ENCODE peak calls at places on chromosomes 12 and 14, in eight cellular contexts. One of them, this sample, is unnamed.

GRCh38 chr12:27818421-27818918 is 38.4 kb upstream of the MANSC4 start:
- DNase-seq in sigmoid colon: peak; percentile 83
- DNase-seq in lung: no peak
- DNase-seq in A549: no peak
- DNase-seq in CD8-positive, alpha-beta T cell: no peak
- DNase-seq in heart left ventricle: no peak
- DNase-seq in SK-N-SH: peak; percentile 22
- DNase-seq in IMR-90: peak; percentile 36
- DNase-seq in this sample: no peak

GRCh38 chr12:12705833-12706520 is 10.0 kb upstream of the GPR19 start:
- DNase-seq in sigmoid colon: no peak
- DNase-seq in lung: no peak
- DNase-seq in A549: no peak
- DNase-seq in CD8-positive, alpha-beta T cell: peak; percentile 82
- DNase-seq in heart left ventricle: peak; percentile 71
- DNase-seq in SK-N-SH: no peak
- DNase-seq in IMR-90: no peak
- DNase-seq in this sample: no peak

GRCh38 chr12:108257610-108258106 is 81.5 kb downstream of the CMKLR1 start:
- DNase-seq in sigmoid colon: no peak
- DNase-seq in lung: no peak
- DNase-seq in A549: no peak
- DNase-seq in CD8-positive, alpha-beta T cell: no peak
- DNase-seq in heart left ventricle: no peak
- DNase-seq in SK-N-SH: no peak
- DNase-seq in IMR-90: no peak
- DNase-seq in this sample: no peak

GRCh38 chr12:42589465-42590323 is at the start of gene PRICKLE1:
- DNase-seq in sigmoid colon: peak; percentile 67
- DNase-seq in lung: no peak
- DNase-seq in A549: peak; percentile 24
- DNase-seq in CD8-positive, alpha-beta T cell: no peak
- DNase-seq in heart left ventricle: peak; percentile 73
- DNase-seq in SK-N-SH: peak; percentile 90
- DNase-seq in IMR-90: peak; percentile 60
- DNase-seq in this sample: peak; percentile 72

GRCh38 chr14:61184117-61184516 is 97.0 kb downstream of the TMEM30B start:
- DNase-seq in sigmoid colon: no peak
- DNase-seq in lung: no peak
- DNase-seq in A549: no peak
- DNase-seq in CD8-positive, alpha-beta T cell: no peak
- DNase-seq in heart left ventricle: no peak
- DNase-seq in SK-N-SH: no peak
- DNase-seq in IMR-90: peak; percentile 92
- DNase-seq in this sample: no peak

GRCh38 chr14:90159688-90160087 is 96.7 kb upstream of the PSMC1 start:
- DNase-seq in sigmoid colon: no peak
- DNase-seq in lung: no peak
- DNase-seq in A549: no peak
- DNase-seq in CD8-positive, alpha-beta T cell: no peak
- DNase-seq in heart left ventricle: no peak
- DNase-seq in SK-N-SH: peak; percentile 39
- DNase-seq in IMR-90: no peak
- DNase-seq in this sample: no peak

GRCh38 chr12:132837693-132838463 is 9.2 kb upstream of the GOLGA3 start:
- DNase-seq in sigmoid colon: peak; percentile 78
- DNase-seq in lung: no peak
- DNase-seq in A549: no peak
- DNase-seq in CD8-positive, alpha-beta T cell: no peak
- DNase-seq in heart left ventricle: no peak
- DNase-seq in SK-N-SH: peak; percentile 32
- DNase-seq in IMR-90: no peak
- DNase-seq in this sample: no peak

GRCh38 chr12:11860026-11860425 is 210.6 kb downstream of the ETV6 start:
- DNase-seq in sigmoid colon: no peak
- DNase-seq in lung: no peak
- DNase-seq in A549: no peak
- DNase-seq in CD8-positive, alpha-beta T cell: no peak
- DNase-seq in heart left ventricle: no peak
- DNase-seq in SK-N-SH: no peak
- DNase-seq in IMR-90: no peak
- DNase-seq in this sample: no peak

GRCh38 chr14:86035882-86036281 is 505.9 kb downstream of the FLRT2 start:
- DNase-seq in sigmoid colon: no peak
- DNase-seq in lung: no peak
- DNase-seq in A549: no peak
- DNase-seq in CD8-positive, alpha-beta T cell: no peak
- DNase-seq in heart left ventricle: no peak
- DNase-seq in SK-N-SH: peak; percentile 19
- DNase-seq in IMR-90: no peak
- DNase-seq in this sample: no peak

GRCh38 chr14:59398841-59399240 is 66.3 kb downstream of the GPR135 start:
- DNase-seq in sigmoid colon: no peak
- DNase-seq in lung: no peak
- DNase-seq in A549: no peak
- DNase-seq in CD8-positive, alpha-beta T cell: no peak
- DNase-seq in heart left ventricle: no peak
- DNase-seq in SK-N-SH: no peak
- DNase-seq in IMR-90: no peak
- DNase-seq in this sample: no peak

GRCh38 chr12:93061414-93062099 is 132.5 kb upstream of the EEA1 start:
- DNase-seq in sigmoid colon: peak; percentile 77
- DNase-seq in lung: no peak
- DNase-seq in A549: no peak
- DNase-seq in CD8-positive, alpha-beta T cell: no peak
- DNase-seq in heart left ventricle: peak; percentile 75
- DNase-seq in SK-N-SH: no peak
- DNase-seq in IMR-90: no peak
- DNase-seq in this sample: peak; percentile 63

GRCh38 chr12:25362646-25363045 is 111.9 kb upstream of the KRAS start:
- DNase-seq in sigmoid colon: no peak
- DNase-seq in lung: no peak
- DNase-seq in A549: no peak
- DNase-seq in CD8-positive, alpha-beta T cell: no peak
- DNase-seq in heart left ventricle: no peak
- DNase-seq in SK-N-SH: no peak
- DNase-seq in IMR-90: no peak
- DNase-seq in this sample: no peak

DNA sequence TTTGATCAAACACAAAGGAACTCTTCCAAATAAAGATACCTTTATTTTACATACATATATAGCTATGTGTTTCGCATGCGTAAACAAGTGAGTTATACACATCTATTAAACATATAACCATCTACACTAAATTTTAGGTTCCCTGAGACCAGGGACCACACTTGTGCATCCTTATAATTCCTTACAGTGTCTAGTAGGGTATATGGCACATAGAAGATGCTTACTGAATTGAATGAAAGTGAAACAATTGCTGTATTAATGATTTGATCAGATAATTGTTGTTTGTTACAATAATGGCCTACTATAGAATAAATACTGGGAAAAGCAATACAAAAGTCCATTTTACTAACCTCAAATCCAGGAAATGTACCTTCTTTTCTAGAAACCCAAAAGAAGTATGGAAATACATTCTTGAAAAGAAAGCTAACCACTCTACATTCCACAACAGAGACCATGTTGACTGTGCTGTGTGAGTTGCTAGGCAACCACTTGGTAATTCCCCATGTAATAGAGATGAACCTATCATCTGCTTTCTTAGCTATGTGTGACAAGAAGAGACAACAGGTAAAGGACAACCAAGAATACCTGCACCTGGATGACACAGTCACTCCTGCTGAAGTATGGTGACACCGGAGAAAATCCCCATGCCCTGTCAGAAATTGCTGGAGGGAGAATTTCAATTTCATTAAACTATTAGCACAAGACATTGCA is 11.9 kb upstream of the CIPC start:
- DNase-seq in sigmoid colon: no peak
- DNase-seq in lung: no peak
- DNase-seq in A549: no peak
- DNase-seq in CD8-positive, alpha-beta T cell: no peak
- DNase-seq in heart left ventricle: no peak
- DNase-seq in SK-N-SH: no peak
- DNase-seq in IMR-90: peak; percentile 54
- DNase-seq in this sample: peak; percentile 7
- H3K27ac ChIP-seq in sigmoid colon: no peak overlapping the region
- H3K27ac ChIP-seq in lung: no peak overlapping the region
- H3K27ac ChIP-seq in A549: no peak overlapping the region
- H3K27ac ChIP-seq in CD8-positive, alpha-beta T cell: no peak overlapping the region
- H3K27ac ChIP-seq in heart left ventricle: no peak overlapping the region
- H3K27ac ChIP-seq in SK-N-SH: no peak overlapping the region
- H3K27ac ChIP-seq in IMR-90: no peak overlapping the region
- H3K27ac ChIP-seq in this sample: no peak overlapping the region

GRCh38 chr12:76757694-76758093 is 6.2 kb upstream of the ZDHHC17 start:
- DNase-seq in sigmoid colon: no peak
- DNase-seq in lung: no peak
- DNase-seq in A549: no peak
- DNase-seq in CD8-positive, alpha-beta T cell: no peak
- DNase-seq in heart left ventricle: no peak
- DNase-seq in SK-N-SH: no peak
- DNase-seq in IMR-90: peak; percentile 40
- DNase-seq in this sample: no peak
- TF ChIP-seq CTCF in sigmoid colon: no peak
- TF ChIP-seq CTCF in lung: no peak
- TF ChIP-seq CTCF in A549: no peak
- TF ChIP-seq CTCF in CD8-positive, alpha-beta T cell: no peak
- TF ChIP-seq CTCF in heart left ventricle: no peak
- TF ChIP-seq CTCF in SK-N-SH: no peak
- TF ChIP-seq CTCF in IMR-90: no peak
- TF ChIP-seq CTCF in this sample: no peak

GRCh38 chr12:130835011-130835410 is 4.0 kb downstream of the STX2 start:
- DNase-seq in sigmoid colon: no peak
- DNase-seq in lung: no peak
- DNase-seq in A549: no peak
- DNase-seq in CD8-positive, alpha-beta T cell: no peak
- DNase-seq in heart left ventricle: no peak
- DNase-seq in SK-N-SH: no peak
- DNase-seq in IMR-90: no peak
- DNase-seq in this sample: peak; percentile 47

GRCh38 chr12:130838951-130839769 is at the start of gene STX2:
- DNase-seq in sigmoid colon: peak; percentile 93
- DNase-seq in lung: peak; percentile 84
- DNase-seq in A549: peak; percentile 82
- DNase-seq in CD8-positive, alpha-beta T cell: peak; percentile 85
- DNase-seq in heart left ventricle: peak; percentile 95
- DNase-seq in SK-N-SH: peak; percentile 99
- DNase-seq in IMR-90: peak; percentile 74
- DNase-seq in this sample: peak; percentile 92

GRCh38 chr12:130835436-130835835 is 3.6 kb downstream of the STX2 start:
- DNase-seq in sigmoid colon: no peak
- DNase-seq in lung: no peak
- DNase-seq in A549: no peak
- DNase-seq in CD8-positive, alpha-beta T cell: no peak
- DNase-seq in heart left ventricle: no peak
- DNase-seq in SK-N-SH: no peak
- DNase-seq in IMR-90: no peak
- DNase-seq in this sample: no peak

GRCh38 chr12:130839770-130840355 is 813 bp upstream of the STX2 start:
- DNase-seq in sigmoid colon: peak; percentile 41
- DNase-seq in lung: no peak
- DNase-seq in A549: no peak
- DNase-seq in CD8-positive, alpha-beta T cell: no peak
- DNase-seq in heart left ventricle: no peak
- DNase-seq in SK-N-SH: no peak
- DNase-seq in IMR-90: no peak
- DNase-seq in this sample: peak; percentile 40

GRCh38 chr12:130838284-130838950 is 633 bp downstream of the STX2 start:
- DNase-seq in sigmoid colon: no peak
- DNase-seq in lung: peak; percentile 36
- DNase-seq in A549: peak; percentile 25
- DNase-seq in CD8-positive, alpha-beta T cell: no peak
- DNase-seq in heart left ventricle: peak; percentile 78
- DNase-seq in SK-N-SH: no peak
- DNase-seq in IMR-90: no peak
- DNase-seq in this sample: peak; percentile 68
- H3K4me1 ChIP-seq in sigmoid colon: no peaks in the 10 kb centered on the region
- H3K4me1 ChIP-seq in lung: no peaks in the 10 kb centered on the region
- H3K4me1 ChIP-seq in A549: peaks cover 22% of the 10 kb centered on the region
- H3K4me1 ChIP-seq in CD8-positive, alpha-beta T cell: peaks cover 9% of the 10 kb centered on the region
- H3K4me1 ChIP-seq in heart left ventricle: peaks cover 17% of the 10 kb centered on the region
- H3K4me1 ChIP-seq in SK-N-SH: no peaks in the 10 kb centered on the region
- H3K4me1 ChIP-seq in IMR-90: peaks cover 10% of the 10 kb centered on the region
- H3K4me1 ChIP-seq in this sample: peaks cover 5% of the 10 kb centered on the region

GRCh38 chr14:105247026-105247425 is 1.3 kb upstream of the BTBD6 start:
- DNase-seq in sigmoid colon: no peak
- DNase-seq in lung: no peak
- DNase-seq in A549: no peak
- DNase-seq in CD8-positive, alpha-beta T cell: no peak
- DNase-seq in heart left ventricle: no peak
- DNase-seq in SK-N-SH: no peak
- DNase-seq in IMR-90: no peak
- DNase-seq in this sample: no peak

GRCh38 chr14:105248368-105249174 is at the start of gene BTBD6:
- DNase-seq in sigmoid colon: peak; percentile 93
- DNase-seq in lung: peak; percentile 83
- DNase-seq in A549: peak; percentile 85
- DNase-seq in CD8-positive, alpha-beta T cell: peak; percentile 82
- DNase-seq in heart left ventricle: peak; percentile 93
- DNase-seq in SK-N-SH: peak; percentile 99
- DNase-seq in IMR-90: peak; percentile 83
- DNase-seq in this sample: peak; percentile 37

GRCh38 chr14:105250008-105250366 is 1.7 kb downstream of the BTBD6 start:
- DNase-seq in sigmoid colon: no peak
- DNase-seq in lung: no peak
- DNase-seq in A549: no peak
- DNase-seq in CD8-positive, alpha-beta T cell: no peak
- DNase-seq in heart left ventricle: peak; percentile 50
- DNase-seq in SK-N-SH: no peak
- DNase-seq in IMR-90: no peak
- DNase-seq in this sample: no peak

GRCh38 chr14:105249175-105250007 is 1.1 kb downstream of the BTBD6 start:
- DNase-seq in sigmoid colon: no peak
- DNase-seq in lung: no peak
- DNase-seq in A549: no peak
- DNase-seq in CD8-positive, alpha-beta T cell: no peak
- DNase-seq in heart left ventricle: peak; percentile 64
- DNase-seq in SK-N-SH: peak; percentile 68
- DNase-seq in IMR-90: peak; percentile 26
- DNase-seq in this sample: no peak

GRCh38 chr14:105247715-105248367 is 492 bp upstream of the BTBD6 start:
- DNase-seq in sigmoid colon: no peak
- DNase-seq in lung: no peak
- DNase-seq in A549: no peak
- DNase-seq in CD8-positive, alpha-beta T cell: no peak
- DNase-seq in heart left ventricle: no peak
- DNase-seq in SK-N-SH: no peak
- DNase-seq in IMR-90: no peak
- DNase-seq in this sample: no peak
- H3K27ac ChIP-seq in sigmoid colon: peak overlapping the region; percentile 88
- H3K27ac ChIP-seq in lung: peak overlapping the region; percentile 41
- H3K27ac ChIP-seq in A549: peak overlapping the region; percentile 96
- H3K27ac ChIP-seq in CD8-positive, alpha-beta T cell: peak overlapping the region; percentile 42
- H3K27ac ChIP-seq in heart left ventricle: peak overlapping the region; percentile 48
- H3K27ac ChIP-seq in SK-N-SH: peak overlapping the region; percentile 14
- H3K27ac ChIP-seq in IMR-90: peak overlapping the region; percentile 61
- H3K27ac ChIP-seq in this sample: peak overlapping the region; percentile 78

DNA sequence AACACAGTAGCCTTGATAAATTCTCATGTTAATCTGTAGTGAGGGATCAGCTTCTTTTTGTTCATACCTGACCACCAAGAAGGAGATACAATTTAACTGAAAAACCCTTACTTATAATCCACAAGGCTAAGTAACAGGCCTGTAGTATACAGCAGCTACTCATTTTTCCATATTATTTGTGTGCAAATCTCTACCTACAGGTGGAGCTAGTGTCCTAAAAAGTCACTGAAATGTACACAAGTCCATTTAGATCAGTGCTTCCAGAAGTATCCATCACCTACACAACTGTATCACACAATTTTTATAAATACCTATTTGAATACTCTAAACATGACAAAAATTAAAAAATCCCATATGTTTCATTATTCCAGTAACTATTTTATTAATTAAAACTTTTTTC is 173.2 kb downstream of the SLC35F4 start:
- DNase-seq in sigmoid colon: no peak
- DNase-seq in lung: no peak
- DNase-seq in A549: peak; percentile 26
- DNase-seq in CD8-positive, alpha-beta T cell: no peak
- DNase-seq in heart left ventricle: no peak
- DNase-seq in SK-N-SH: peak; percentile 10
- DNase-seq in IMR-90: peak; percentile 34
- DNase-seq in this sample: no peak
- TF ChIP-seq CTCF in sigmoid colon: no peak
- TF ChIP-seq CTCF in lung: no peak
- TF ChIP-seq CTCF in A549: peak; percentile 61
- TF ChIP-seq CTCF in CD8-positive, alpha-beta T cell: no peak
- TF ChIP-seq CTCF in heart left ventricle: no peak
- TF ChIP-seq CTCF in SK-N-SH: peak; percentile 76
- TF ChIP-seq CTCF in IMR-90: peak; percentile 48
- TF ChIP-seq CTCF in this sample: no peak

This sample was measured in ascending aorta.